ENCODE peak calls at places on chromosome 16, in eight cellular contexts. H is astrocyte of the spinal cord; T is PC-3; Q is lung; Z is GM23338; A is GM23248; E is effector memory CD4-positive, alpha-beta T cell; R is cardiac muscle cell. Y is an unnamed sample.

GRCh38 chr16:81210807-81211206 is 27.7 kb upstream of the BCO1 start:
- DNase-seq in E (no peak), T (no peak), Z (no peak), R (no peak), A (no peak), H (no peak), Q (no peak), Y (no peak)

GRCh38 chr16:7378024-7378695 is 45.5 kb downstream of the RBFOX1 start:
- DNase-seq in Q (no peak), Z (no peak), R (no peak), E (no peak), A (no peak), H (no peak), T (no peak), Y (no peak)

GRCh38 chr16:31712064-31712540 is 161.5 kb upstream of the ZNF267 start:
- DNase-seq in Q (peak), T (no peak), Z (no peak), H (no peak), A (no peak), E (no peak), R (no peak), Y (no peak)

GRCh38 chr16:56789360-56789759 is 59.4 kb downstream of the NUP93 start:
- DNase-seq in Z (no peak), A (peak), R (peak), E (no peak), T (peak), H (peak), Q (peak), Y (peak)

GRCh38 chr16:77820340-77820739 is 32.0 kb downstream of the VAT1L start:
- DNase-seq in H (no peak), A (no peak), R (no peak), E (no peak), Q (no peak), Z (no peak), T (no peak), Y (no peak)

GRCh38 chr16:988465-989353 is 7.1 kb downstream of the SOX8 start:
- DNase-seq in Q (no peak), A (no peak), R (no peak), Z (no peak), E (no peak), H (no peak), T (no peak), Y (no peak)

GRCh38 chr16:54282202-54282922 is 4.2 kb downstream of the IRX3 start:
- DNase-seq in E (no peak), Z (peak), Q (peak), T (peak), R (peak), A (no peak), H (peak), Y (peak)

GRCh38 chr16:83269541-83269940 is 538.2 kb upstream of the HSBP1 start:
- DNase-seq in Z (no peak), A (no peak), Q (no peak), T (no peak), H (no peak), R (no peak), E (no peak), Y (no peak)

GRCh38 chr16:50024207-50024606 is 818 bp upstream of the CNEP1R1 start:
- DNase-seq in Q (no peak), A (no peak), T (no peak), H (no peak), E (no peak), R (no peak), Z (no peak), Y (no peak)
- H3K4me3 ChIP-seq in Q (no peak), A (no peak), T (peak), H (no peak), E (no peak), R (no peak), Z (peak), Y (peak)

GRCh38 chr16:10979717-10980601 is 35.6 kb downstream of the CLEC16A start:
- DNase-seq in Q (peak), E (no peak), R (no peak), T (no peak), Z (peak), H (peak), A (peak), Y (no peak)
- H3K4me3 ChIP-seq in Q (no peak), E (no peak), R (no peak), T (no peak), Z (no peak), H (no peak), A (no peak), Y (no peak)

GRCh38 chr16:84351630-84352029 is 16.7 kb upstream of the ATP2C2 start:
- DNase-seq in R (no peak), E (no peak), H (no peak), Q (no peak), Z (no peak), T (no peak), A (no peak), Y (no peak)

GRCh38 chr16:84356591-84357116 is 11.7 kb upstream of the ATP2C2 start:
- DNase-seq in E (no peak), H (no peak), Z (no peak), T (peak), Q (no peak), A (peak), R (no peak), Y (no peak)

GRCh38 chr16:84355149-84355548 is 13.2 kb upstream of the ATP2C2 start:
- DNase-seq in E (no peak), Z (no peak), T (no peak), R (no peak), H (no peak), Q (no peak), A (no peak), Y (no peak)

GRCh38 chr16:84356176-84356575 is 12.2 kb upstream of the ATP2C2 start:
- DNase-seq in A (no peak), T (no peak), E (no peak), R (no peak), Q (no peak), H (no peak), Z (no peak), Y (no peak)

GRCh38 chr16:84354306-84354705 is 14.0 kb upstream of the ATP2C2 start:
- DNase-seq in T (no peak), E (no peak), R (no peak), Z (no peak), Q (no peak), A (no peak), H (no peak), Y (no peak)
- H3K4me3 ChIP-seq in T (no peak), E (no peak), R (no peak), Z (no peak), Q (no peak), A (no peak), H (no peak), Y (no peak)

DNA sequence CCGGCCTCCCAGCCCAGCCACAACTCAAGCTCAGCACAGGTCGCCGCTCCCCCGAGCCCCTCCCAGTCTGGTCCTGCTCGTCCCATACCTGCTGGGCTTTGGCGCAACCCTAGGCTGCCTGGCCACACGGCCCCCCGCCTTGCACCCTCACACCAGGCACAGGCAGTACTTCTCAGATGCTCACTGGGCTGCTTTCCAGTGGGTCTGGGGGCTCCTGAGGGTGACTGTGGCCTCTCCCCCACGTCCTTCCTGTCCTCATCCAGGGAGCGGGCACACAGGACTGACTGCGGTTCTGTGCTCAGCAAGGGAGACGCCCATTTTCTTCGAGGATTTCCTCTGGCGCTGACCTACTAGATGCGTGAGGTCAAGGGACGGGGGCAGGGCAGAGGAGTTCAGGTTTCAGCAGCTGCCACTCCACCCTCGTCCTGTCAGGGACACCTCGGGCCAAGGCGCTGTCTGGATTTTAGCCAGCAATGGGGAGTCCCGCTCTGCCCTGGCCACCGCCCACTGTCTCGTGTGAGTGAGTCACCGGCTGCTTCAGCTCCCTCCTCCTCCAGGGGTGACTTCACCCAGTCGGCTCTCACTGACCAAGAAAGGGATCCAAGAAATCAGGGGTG is 115.8 kb downstream of the NPIPB11 start:
- DNase-seq in R (peak), H (peak), E (peak), T (peak), Z (peak), Q (peak), A (peak), Y (peak)
- H3K4me3 ChIP-seq in R (no peak), H (no peak), E (peak), T (peak), Z (peak), Q (no peak), A (peak), Y (no peak)

GRCh38 chr16:66511615-66512500 is 38.1 kb downstream of the TK2 start:
- DNase-seq in T (peak), A (peak), R (no peak), H (peak), E (no peak), Q (no peak), Z (peak), Y (peak)
- H3K4me3 ChIP-seq in T (peak), A (no peak), R (no peak), H (no peak), E (no peak), Q (no peak), Z (no peak), Y (no peak)

GRCh38 chr16:85755929-85756768 is 5.3 kb upstream of the C16orf74 start:
- DNase-seq in R (no peak), Z (no peak), A (peak), E (no peak), H (peak), Q (no peak), T (no peak), Y (no peak)
- H3K4me3 ChIP-seq in R (no peak), Z (no peak), A (no peak), E (no peak), H (no peak), Q (no peak), T (no peak), Y (no peak)